ENCODE peak calls at places on chromosome 9, in four cellular contexts. Z is HAP-1, N is body of pancreas, C is BJ. L is an unnamed sample.

GRCh38 chr9:107638496-107638895 is 148.9 kb upstream of the KLF4 start:
- DNase-seq in Z (no peak), N (no peak), C (no peak), L (no peak)

GRCh38 chr9:86282979-86283535 is 719 bp upstream of the ISCA1 start:
- DNase-seq in Z (no peak), N (no peak), C (peak; percentile 75), L (no peak)

GRCh38 chr9:107237873-107238272 is 45.2 kb upstream of the RAD23B start:
- DNase-seq in Z (no peak), N (no peak), C (no peak), L (no peak)

GRCh38 chr9:91946825-91947224 is 3.2 kb downstream of the ROR2 start:
- DNase-seq in Z (no peak), N (no peak), C (no peak), L (no peak)

GRCh38 chr9:113842086-113842485 is 34.0 kb upstream of the ZNF618 start:
- DNase-seq in Z (no peak), N (no peak), C (no peak), L (no peak)

GRCh38 chr9:81902191-81902590 is 26.0 kb upstream of the SPATA31D4 start:
- DNase-seq in Z (no peak), N (no peak), C (no peak), L (no peak)

GRCh38 chr9:14358523-14358922 is 44.6 kb upstream of the NFIB start:
- DNase-seq in Z (no peak), N (no peak), C (no peak), L (no peak)

GRCh38 chr9:20495133-20495532 is 127.2 kb downstream of the MLLT3 start:
- DNase-seq in Z (no peak), N (no peak), C (no peak), L (no peak)

GRCh38 chr9:18923167-18923566 is 109.8 kb downstream of the SAXO1 start:
- DNase-seq in Z (no peak), N (no peak), C (no peak), L (no peak)

GRCh38 chr9:93098236-93098946 is 2.4 kb downstream of the CARD19 start:
- DNase-seq in Z (no peak), N (peak; percentile 91), C (peak; percentile 84), L (peak; percentile 73)

GRCh38 chr9:70589571-70590263 is 175.3 kb upstream of the KLF9 start:
- DNase-seq in Z (no peak), N (peak; percentile 32), C (peak; percentile 83), L (no peak)

GRCh38 chr9:95727947-95728546 is 147.4 kb upstream of the ERCC6L2 start:
- DNase-seq in Z (no peak), N (no peak), C (no peak), L (no peak)

GRCh38 chr9:103755986-103756385 is 338.1 kb upstream of the SMC2 start:
- DNase-seq in Z (no peak), N (no peak), C (no peak), L (no peak)

GRCh38 chr9:127076860-127077657 is 45.4 kb downstream of the ANGPTL2 start:
- DNase-seq in Z (no peak), N (no peak), C (no peak), L (no peak)

GRCh38 chr9:35615981-35616680 is 2.1 kb downstream of the CD72 start:
- DNase-seq in Z (no peak), N (no peak), C (no peak), L (no peak)

GRCh38 chr9:123157216-123157615 is 111.2 kb downstream of the STRBP start:
- DNase-seq in Z (no peak), N (no peak), C (no peak), L (no peak)

GRCh38 chr9:96448546-96449170 is 1.3 kb upstream of the HABP4 start:
- DNase-seq in Z (no peak), N (no peak), C (no peak), L (no peak)

GRCh38 chr9:129988607-129989361 is 54.2 kb downstream of the FNBP1 start:
- DNase-seq in Z (no peak), N (no peak), C (no peak), L (peak; percentile 22)

GRCh38 chr9:114779352-114779845 is 26.4 kb downstream of the TNFSF15 start:
- DNase-seq in Z (no peak), N (peak; percentile 91), C (no peak), L (peak; percentile 98)

GRCh38 chr9:129102791-129103594 is 7.6 kb downstream of the CRAT start:
- DNase-seq in Z (peak; percentile 75), N (peak; percentile 81), C (no peak), L (peak; percentile 36)

GRCh38 chr9:134669556-134669955 is 28.0 kb downstream of the COL5A1 start:
- DNase-seq in Z (no peak), N (no peak), C (no peak), L (no peak)

GRCh38 chr9:83665576-83666200 is 42.1 kb downstream of the UBQLN1 start:
- DNase-seq in Z (no peak), N (no peak), C (no peak), L (no peak)

GRCh38 chr9:6133346-6134063 is 82.1 kb upstream of the IL33 start:
- DNase-seq in Z (no peak), N (no peak), C (no peak), L (no peak)

GRCh38 chr9:113463418-113464285 is at the start of gene RGS3:
- DNase-seq in Z (no peak), N (peak; percentile 84), C (no peak), L (peak; percentile 86)

GRCh38 chr9:98217255-98217654 is 24.8 kb upstream of the CORO2A start:
- DNase-seq in Z (no peak), N (no peak), C (no peak), L (no peak)

GRCh38 chr9:129666575-129666974 is 1.1 kb downstream of the PRRX2 start:
- DNase-seq in Z (no peak), N (no peak), C (no peak), L (no peak)

GRCh38 chr9:660227-660626 is 181.3 kb upstream of the DMRT1 start:
- DNase-seq in Z (no peak), N (no peak), C (no peak), L (peak; percentile 23)

GRCh38 chr9:127626752-127627493 is 14.8 kb downstream of the STXBP1 start:
- DNase-seq in Z (no peak), N (no peak), C (no peak), L (no peak)

GRCh38 chr9:136299116-136299515 is 4.8 kb downstream of the CCDC187 start:
- DNase-seq in Z (no peak), N (no peak), C (no peak), L (no peak)
- H3K27me3 ChIP-seq in Z (no peaks in the 10 kb centered on the region), N (no peaks in the 10 kb centered on the region), C (peaks cover 3% of the 10 kb centered on the region), L (no peaks in the 10 kb centered on the region)

GRCh38 chr9:132424857-132425702 is 15.1 kb downstream of the CFAP77 start:
- DNase-seq in Z (peak; percentile 89), N (no peak), C (no peak), L (no peak)
- H3K27me3 ChIP-seq in Z (no peaks in the 10 kb centered on the region), N (peaks cover 5% of the 10 kb centered on the region), C (peaks cover 39% of the 10 kb centered on the region), L (no peaks in the 10 kb centered on the region)

GRCh38 chr9:76988941-76989340 is 30.5 kb upstream of the FOXB2 start:
- DNase-seq in Z (no peak), N (no peak), C (no peak), L (no peak)

GRCh38 chr9:76989501-76989900 is 30.0 kb upstream of the FOXB2 start:
- DNase-seq in Z (no peak), N (no peak), C (no peak), L (no peak)

GRCh38 chr9:76984476-76984875 is 35.0 kb upstream of the FOXB2 start:
- DNase-seq in Z (no peak), N (no peak), C (no peak), L (no peak)

GRCh38 chr9:76987594-76988200 is 31.8 kb upstream of the FOXB2 start:
- DNase-seq in Z (peak; percentile 17), N (peak; percentile 19), C (no peak), L (no peak)

GRCh38 chr9:76985581-76985980 is 33.9 kb upstream of the FOXB2 start:
- DNase-seq in Z (no peak), N (no peak), C (no peak), L (no peak)
- H3K27me3 ChIP-seq in Z (peaks cover 15% of the 10 kb centered on the region), N (no peaks in the 10 kb centered on the region), C (no peaks in the 10 kb centered on the region), L (no peaks in the 10 kb centered on the region)

DNA sequence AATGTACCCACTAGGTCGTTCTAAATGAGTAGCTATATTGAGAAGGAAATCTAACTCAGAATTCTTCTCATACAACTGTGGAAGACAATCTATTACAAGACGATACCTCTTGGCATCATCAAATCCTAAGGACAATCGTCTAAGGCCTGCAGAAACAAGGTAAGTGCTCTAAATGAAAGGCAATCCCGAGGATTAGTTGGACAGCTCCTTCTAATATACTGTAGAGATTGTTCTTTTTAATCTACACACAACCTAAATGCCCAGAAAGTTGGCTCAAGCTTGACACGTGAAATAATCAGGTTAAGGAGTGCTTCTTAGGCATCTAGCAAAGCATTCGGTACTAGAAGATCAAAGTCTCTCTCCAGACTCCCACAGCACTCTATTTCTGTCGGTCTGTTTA is 55.1 kb downstream of the MED27 start:
- DNase-seq in Z (no peak), N (no peak), C (no peak), L (no peak)
- H3K27me3 ChIP-seq in Z (no peaks in the 10 kb centered on the region), N (no peaks in the 10 kb centered on the region), C (no peaks in the 10 kb centered on the region), L (no peaks in the 10 kb centered on the region)

GRCh38 chr9:110187126-110187525 is 20.8 kb downstream of the C9orf152 start:
- DNase-seq in Z (no peak), N (no peak), C (no peak), L (no peak)

GRCh38 chr9:110191616-110192015 is 16.3 kb downstream of the C9orf152 start:
- DNase-seq in Z (no peak), N (peak; percentile 36), C (no peak), L (no peak)

GRCh38 chr9:110192531-110193326 is 15.2 kb downstream of the C9orf152 start:
- DNase-seq in Z (no peak), N (peak; percentile 53), C (peak; percentile 99), L (no peak)

GRCh38 chr9:110189001-110189400 is 19.0 kb downstream of the C9orf152 start:
- DNase-seq in Z (no peak), N (peak; percentile 90), C (peak; percentile 28), L (peak; percentile 60)

GRCh38 chr9:110189559-110190311 is 18.2 kb downstream of the C9orf152 start:
- DNase-seq in Z (no peak), N (no peak), C (no peak), L (no peak)
- H3K27me3 ChIP-seq in Z (no peaks in the 10 kb centered on the region), N (no peaks in the 10 kb centered on the region), C (no peaks in the 10 kb centered on the region), L (no peaks in the 10 kb centered on the region)